ENCODE peak calls at places on chromosome 4, in ten cellular contexts. E is esophagus squamous epithelium, K is H9, O is transverse colon, V is tibial nerve, U is MM.1S, H is heart left ventricle, R is cardiac muscle cell, I is uterus, W is right lobe of liver. Z is an unnamed sample.

GRCh38 chr4:4572821-4573220 is 31.0 kb upstream of the STX18 start:
- DNase-seq in O (no peak), W (no peak), H (no peak), I (no peak), E (no peak), R (peak), V (no peak), K (no peak), U (no peak), Z (no peak)

GRCh38 chr4:40209401-40209800 is 12.6 kb downstream of the RHOH start:
- DNase-seq in I (no peak), H (no peak), K (no peak), U (no peak), R (no peak), E (no peak), V (no peak), O (no peak), W (no peak), Z (no peak)

GRCh38 chr4:70705146-70705855 is 16.5 kb upstream of the RUFY3 start:
- DNase-seq in U (peak), V (peak), I (peak), H (peak), R (peak), K (peak), E (no peak), O (peak), W (peak), Z (peak)

GRCh38 chr4:64584981-64585557 is 175.8 kb upstream of the TECRL start:
- DNase-seq in K (no peak), E (no peak), R (peak), I (no peak), O (no peak), W (no peak), V (no peak), U (peak), H (no peak), Z (no peak)

GRCh38 chr4:98905834-98906233 is 23.1 kb downstream of the EIF4E start:
- DNase-seq in K (no peak), W (no peak), I (no peak), R (no peak), O (no peak), V (no peak), U (no peak), E (no peak), H (no peak), Z (no peak)

GRCh38 chr4:66160606-66161005 is 490.3 kb upstream of the EPHA5 start:
- DNase-seq in K (no peak), R (peak), H (no peak), W (no peak), I (no peak), E (no peak), O (no peak), V (no peak), U (no peak), Z (no peak)

GRCh38 chr4:75235359-75235951 is 278.7 kb downstream of the RCHY1 start:
- DNase-seq in I (no peak), O (no peak), K (no peak), E (no peak), U (peak), W (no peak), V (no peak), H (no peak), R (peak), Z (no peak)

GRCh38 chr4:41657561-41657960 is 91.0 kb downstream of the PHOX2B start:
- DNase-seq in E (no peak), K (no peak), R (no peak), W (no peak), I (no peak), V (no peak), U (no peak), O (no peak), H (no peak), Z (no peak)

GRCh38 chr4:131499139-131499873 is 1649.8 kb upstream of the PCDH10 start:
- DNase-seq in V (peak), O (no peak), U (no peak), K (no peak), W (no peak), H (no peak), R (peak), I (no peak), E (no peak), Z (no peak)

GRCh38 chr4:51870441-51871188 is 27.7 kb downstream of the DCUN1D4 start:
- DNase-seq in I (no peak), H (no peak), W (no peak), V (no peak), O (no peak), U (no peak), R (no peak), K (no peak), E (no peak), Z (no peak)

GRCh38 chr4:121016630-121017029 is 55.7 kb downstream of the NDNF start:
- DNase-seq in R (no peak), K (no peak), E (no peak), I (no peak), H (no peak), U (no peak), W (no peak), O (no peak), V (no peak), Z (no peak)

GRCh38 chr4:78666830-78667258 is 109.3 kb upstream of the BMP2K start:
- DNase-seq in K (no peak), U (no peak), R (no peak), H (no peak), V (no peak), O (no peak), W (no peak), E (no peak), I (no peak), Z (no peak)

GRCh38 chr4:905485-906214 is 26.5 kb downstream of the GAK start:
- DNase-seq in E (no peak), H (peak), U (no peak), R (no peak), V (no peak), W (no peak), I (no peak), K (no peak), O (no peak), Z (no peak)

GRCh38 chr4:181202249-181202648 is 1041.0 kb upstream of the TENM3 start:
- DNase-seq in V (no peak), E (no peak), H (no peak), W (no peak), O (no peak), U (no peak), I (no peak), K (no peak), R (no peak), Z (no peak)

GRCh38 chr4:9923195-9923812 is 98.0 kb downstream of the SLC2A9 start:
- DNase-seq in V (no peak), U (no peak), K (no peak), E (no peak), R (no peak), W (no peak), I (no peak), O (no peak), H (no peak), Z (no peak)

GRCh38 chr4:173214661-173215060 is 46.0 kb downstream of the GALNT7 start:
- DNase-seq in W (no peak), E (no peak), I (no peak), U (no peak), H (no peak), O (no peak), V (no peak), R (peak), K (no peak), Z (no peak)

GRCh38 chr4:31156221-31156620 is 436.1 kb downstream of the PCDH7 start:
- DNase-seq in W (no peak), U (no peak), H (no peak), E (no peak), V (no peak), K (no peak), O (no peak), I (no peak), R (no peak), Z (no peak)

GRCh38 chr4:21522296-21522695 is 426.3 kb downstream of the KCNIP4 start:
- DNase-seq in K (no peak), I (no peak), R (no peak), W (no peak), E (no peak), H (no peak), O (no peak), V (no peak), U (no peak), Z (no peak)

GRCh38 chr4:82402196-82402775 is 28.0 kb downstream of the HNRNPDL start:
- DNase-seq in E (no peak), W (no peak), R (no peak), O (no peak), I (no peak), V (no peak), H (no peak), K (no peak), U (no peak), Z (no peak)

GRCh38 chr4:761086-761485 is 55.5 kb downstream of the PCGF3 start:
- DNase-seq in I (no peak), W (no peak), H (peak), U (no peak), K (no peak), V (no peak), O (no peak), E (no peak), R (no peak), Z (no peak)

GRCh38 chr4:78749972-78750727 is 26.0 kb upstream of the BMP2K start:
- DNase-seq in O (no peak), K (no peak), H (no peak), W (no peak), R (no peak), V (no peak), E (no peak), I (no peak), U (no peak), Z (no peak)

GRCh38 chr4:81135501-81135900 is 79.5 kb downstream of the PRKG2 start:
- DNase-seq in R (peak), H (no peak), W (no peak), U (no peak), E (no peak), O (no peak), V (no peak), I (no peak), K (no peak), Z (no peak)

GRCh38 chr4:82282875-82283274 is 90.9 kb downstream of the HNRNPD start:
- DNase-seq in H (no peak), E (no peak), I (no peak), U (no peak), V (no peak), R (no peak), O (no peak), K (no peak), W (no peak), Z (no peak)

GRCh38 chr4:16779028-16779675 is 119.3 kb downstream of the LDB2 start:
- DNase-seq in K (no peak), I (no peak), H (no peak), W (no peak), R (peak), V (no peak), U (no peak), E (no peak), O (no peak), Z (no peak)

GRCh38 chr4:162229670-162230069 is 65.9 kb upstream of the FSTL5 start:
- DNase-seq in E (no peak), W (no peak), V (no peak), O (no peak), K (no peak), I (no peak), U (no peak), H (no peak), R (no peak), Z (no peak)

GRCh38 chr4:80035336-80035735 is 37.7 kb downstream of the ANTXR2 start:
- DNase-seq in V (no peak), O (peak), K (no peak), W (no peak), I (no peak), E (no peak), U (peak), R (no peak), H (no peak), Z (no peak)

GRCh38 chr4:188246488-188246887 is 107.2 kb downstream of the TRIML1 start:
- DNase-seq in E (no peak), I (no peak), U (no peak), V (no peak), H (no peak), W (no peak), O (no peak), K (no peak), R (no peak), Z (no peak)

GRCh38 chr4:26144526-26145167 is 176.2 kb upstream of the RBPJ start:
- DNase-seq in R (no peak), K (no peak), O (no peak), I (no peak), H (no peak), W (no peak), U (no peak), E (no peak), V (no peak), Z (no peak)

GRCh38 chr4:83109480-83110221 is 4.9 kb downstream of the PLAC8 start:
- DNase-seq in K (peak), W (peak), R (peak), I (no peak), U (peak), H (no peak), O (peak), E (no peak), V (no peak), Z (no peak)

GRCh38 chr4:103692615-103693014 is 27.2 kb downstream of the TACR3 start:
- DNase-seq in I (no peak), U (no peak), R (no peak), O (no peak), V (no peak), H (no peak), K (no peak), W (no peak), E (no peak), Z (no peak)

GRCh38 chr4:135256111-135256510 is 1054.5 kb upstream of the PABPC4L start:
- DNase-seq in V (no peak), W (no peak), H (no peak), O (no peak), E (no peak), R (no peak), U (no peak), I (no peak), K (no peak), Z (no peak)

GRCh38 chr4:27358269-27358668 is 497.6 kb downstream of the STIM2 start:
- DNase-seq in U (peak), W (no peak), E (no peak), H (no peak), R (no peak), K (no peak), O (no peak), I (no peak), V (no peak), Z (no peak)

GRCh38 chr4:27360651-27361347 is 500.2 kb downstream of the STIM2 start:
- DNase-seq in U (no peak), O (no peak), E (no peak), I (no peak), K (no peak), W (no peak), H (no peak), V (no peak), R (peak), Z (no peak)

GRCh38 chr4:27357283-27357682 is 496.6 kb downstream of the STIM2 start:
- DNase-seq in R (peak), E (no peak), H (no peak), W (no peak), K (no peak), I (no peak), U (peak), O (no peak), V (no peak), Z (no peak)
- TF ChIP-seq CTCF in R (no peak), E (no peak), H (peak), W (peak), K (peak), I (peak), U (peak), O (peak), V (no peak), Z (peak)

DNA sequence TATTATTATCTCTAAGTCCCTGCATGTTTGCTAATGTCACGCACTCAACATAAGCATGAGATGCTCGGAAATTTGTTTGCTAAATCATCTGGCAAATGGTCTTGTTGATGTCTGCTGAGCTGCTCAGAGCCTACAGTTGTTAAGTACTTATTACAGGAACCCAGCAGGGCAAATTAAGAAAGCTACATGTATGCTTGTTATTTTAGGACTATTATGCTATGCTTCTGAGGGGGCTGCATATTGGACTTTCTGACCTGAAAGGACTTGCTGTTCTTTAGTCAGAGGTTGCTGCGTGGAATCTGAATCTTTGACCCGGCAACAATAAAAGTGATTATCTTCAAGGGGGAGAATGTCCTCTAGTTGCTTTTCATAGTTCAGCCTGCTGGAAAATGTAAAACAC is 36.3 kb upstream of the TENM3 start:
- DNase-seq in I (no peak), R (peak), O (no peak), H (no peak), V (no peak), E (no peak), K (no peak), W (no peak), U (no peak), Z (no peak)
- H3K27ac ChIP-seq in I (peak), R (no peak), O (no peak), H (no peak), V (no peak), E (no peak), K (no peak), W (no peak), U (no peak), Z (no peak)

GRCh38 chr4:125315571-125316390 is 1.0 kb downstream of the FAT4 start:
- DNase-seq in R (peak), O (peak), W (peak), U (peak), H (peak), E (no peak), I (peak), K (peak), V (peak), Z (peak)

GRCh38 chr4:125313497-125313896 is 1.3 kb upstream of the FAT4 start:
- DNase-seq in E (no peak), K (peak), R (peak), I (peak), W (peak), V (peak), O (no peak), H (no peak), U (peak), Z (no peak)

GRCh38 chr4:125313989-125314602 is 659 bp upstream of the FAT4 start:
- DNase-seq in V (peak), E (no peak), W (peak), O (no peak), K (no peak), U (no peak), H (no peak), R (no peak), I (no peak), Z (no peak)

GRCh38 chr4:125316391-125316780 is 1.6 kb downstream of the FAT4 start:
- DNase-seq in K (peak), I (peak), O (peak), U (no peak), R (peak), E (no peak), V (peak), H (peak), W (peak), Z (peak)

DNA sequence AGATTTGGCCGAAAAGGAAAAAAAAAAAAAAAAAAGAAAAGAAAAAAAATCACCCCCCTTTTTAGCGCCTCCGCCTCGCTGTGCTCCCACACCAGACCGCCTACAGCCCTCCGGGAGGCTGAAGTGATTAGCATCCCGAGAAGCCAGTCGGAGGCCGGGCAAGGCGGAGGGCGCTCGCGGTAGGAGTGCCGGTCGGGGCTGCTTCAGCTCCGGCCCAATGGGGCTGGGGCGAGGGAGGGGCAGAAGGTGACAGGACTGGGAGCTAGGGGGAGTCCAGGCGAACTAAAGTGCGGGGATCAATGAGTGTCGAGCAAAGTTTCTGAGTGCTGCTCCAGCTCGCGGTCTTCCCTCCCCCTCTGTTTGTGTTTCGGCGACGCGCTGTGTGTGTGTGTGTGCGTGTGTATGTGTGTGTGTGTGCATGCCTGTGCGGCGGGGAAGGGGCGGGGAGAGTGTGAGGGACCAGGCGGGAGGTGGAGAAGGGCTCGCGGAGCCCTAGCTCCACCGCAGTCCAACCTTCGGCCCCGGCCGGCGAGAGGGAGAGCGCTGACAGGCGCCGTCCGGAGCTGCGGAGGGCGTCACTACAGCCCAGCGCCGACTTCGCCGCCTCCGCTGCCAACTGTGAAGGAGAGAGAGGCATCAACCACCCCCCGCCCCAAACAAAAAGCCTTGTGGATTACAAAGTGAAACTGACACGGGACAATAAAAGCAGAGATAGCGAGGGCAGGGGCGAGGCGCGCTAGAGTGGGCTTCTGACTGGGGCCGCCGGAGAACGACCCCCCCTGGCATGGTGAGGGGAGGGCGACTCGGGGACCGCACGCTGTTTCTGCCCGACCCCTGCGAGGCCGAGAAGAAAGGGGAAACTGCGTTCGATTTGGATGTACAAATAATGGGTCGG is at the start of gene FAT4:
- DNase-seq in W (peak), O (peak), E (peak), R (peak), I (peak), V (peak), K (peak), H (peak), U (peak), Z (peak)
- TF ChIP-seq CTCF in W (peak), O (no peak), E (no peak), R (peak), I (peak), V (no peak), K (no peak), H (peak), U (no peak), Z (peak)

DNA sequence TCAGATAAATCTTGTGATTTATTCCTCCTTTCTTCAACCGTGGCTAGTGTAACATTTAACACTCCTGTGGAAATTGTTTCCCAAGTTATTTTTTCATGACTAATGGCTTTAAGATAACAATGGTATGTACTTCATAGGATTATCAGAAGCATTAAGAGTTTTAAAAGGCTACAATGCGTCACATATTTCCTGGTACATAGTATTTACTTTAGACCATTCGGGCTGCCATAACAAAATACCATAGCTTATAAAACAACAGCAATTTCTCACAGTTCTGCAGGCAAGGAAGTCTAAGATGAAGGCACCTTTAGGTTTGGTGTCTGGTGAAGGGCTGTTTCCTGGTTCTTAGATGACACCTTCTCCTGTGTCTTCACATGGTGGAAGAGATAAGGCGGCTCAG is 158.6 kb downstream of the PAPSS1 start:
- DNase-seq in R (peak), H (no peak), V (no peak), K (no peak), E (no peak), U (no peak), I (no peak), O (no peak), W (no peak), Z (no peak)
- H3K27ac ChIP-seq in R (no peak), H (no peak), V (no peak), K (no peak), E (no peak), U (no peak), I (no peak), O (no peak), W (no peak), Z (no peak)

GRCh38 chr4:159227984-159228383 is 125.1 kb downstream of the RAPGEF2 start:
- DNase-seq in K (peak), V (peak), I (peak), O (peak), U (no peak), H (peak), R (peak), W (peak), E (no peak), Z (peak)
- TF ChIP-seq CTCF in K (no peak), V (no peak), I (no peak), O (no peak), U (no peak), H (peak), R (no peak), W (no peak), E (peak), Z (no peak)

DNA sequence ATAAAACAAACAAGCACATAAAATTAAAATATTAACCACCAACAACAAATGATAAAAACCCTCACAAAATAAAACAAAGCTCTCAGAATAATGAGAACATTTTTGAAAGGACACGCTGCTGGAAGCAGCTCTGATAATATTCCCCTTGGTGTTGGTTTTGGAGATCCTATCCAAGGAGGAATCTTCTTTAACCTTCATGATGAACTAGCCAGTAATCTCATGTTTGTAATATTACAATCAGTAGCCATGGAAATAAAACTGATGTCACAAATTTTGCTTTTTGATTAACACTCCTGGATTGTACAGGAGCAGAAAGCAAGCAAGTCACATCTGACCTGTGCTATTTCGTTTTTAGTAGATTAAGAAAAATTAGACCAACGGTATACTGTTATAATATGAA is 154.0 kb downstream of the RASL11B start:
- DNase-seq in U (no peak), K (no peak), I (no peak), R (no peak), O (no peak), V (no peak), H (no peak), W (no peak), E (no peak), Z (no peak)
- H3K27ac ChIP-seq in U (no peak), K (no peak), I (no peak), R (no peak), O (no peak), V (no peak), H (no peak), W (no peak), E (no peak), Z (no peak)

Z was measured in ascending aorta.